ENCODE peak calls at places on chromosome 12, in five cellular contexts. M is BE2C; F is endothelial cell of umbilical vein; N is CD8-positive, alpha-beta T cell; S is GM23248. G is an unnamed sample. For H3K4me1, the result is how much of the 10 kb centered on the place peaks cover.

GRCh38 chr12:1630081-1630826 is 1.2 kb downstream of the WNT5B start:
- DNase-seq in M (peak), N (peak), S (peak), F (no peak), G (no peak)

GRCh38 chr12:27431185-27431584 is 15.4 kb upstream of the SMCO2 start:
- DNase-seq in F (no peak), N (no peak), S (no peak), M (no peak), G (no peak)

GRCh38 chr12:4268549-4269181 is 4.9 kb upstream of the CCND2 start:
- DNase-seq in N (peak), F (peak), M (no peak), S (peak), G (no peak)

GRCh38 chr12:104566244-104566993 is 109.7 kb downstream of the CHST11 start:
- DNase-seq in S (peak), N (no peak), M (no peak), F (no peak), G (no peak)

GRCh38 chr12:102390068-102390467 is 90.3 kb downstream of the IGF1 start:
- DNase-seq in N (no peak), F (no peak), S (no peak), M (no peak), G (no peak)

GRCh38 chr12:44774815-44775411 is 101.2 kb downstream of the NELL2 start:
- DNase-seq in F (peak), S (peak), N (peak), M (peak), G (peak)

GRCh38 chr12:75852143-75852542 is 179.4 kb downstream of the PHLDA1 start:
- DNase-seq in M (peak), N (no peak), S (peak), F (no peak), G (no peak)

GRCh38 chr12:93198086-93198485 is 179.6 kb upstream of the NUDT4 start:
- DNase-seq in M (no peak), S (peak), N (no peak), F (peak), G (no peak)

GRCh38 chr12:102300824-102301461 is 103.3 kb upstream of the PMCH start:
- DNase-seq in F (peak), N (no peak), M (no peak), S (peak), G (peak)

GRCh38 chr12:24948452-24948815 is 467 bp downstream of the BCAT1 start:
- DNase-seq in M (peak), F (no peak), N (no peak), S (peak), G (peak)

GRCh38 chr12:20194171-20194570 is 174.2 kb upstream of the PDE3A start:
- DNase-seq in M (peak), N (no peak), S (peak), F (peak), G (peak)

GRCh38 chr12:2646341-2646740 is 148.4 kb upstream of the FKBP4 start:
- DNase-seq in M (no peak), F (no peak), S (no peak), N (no peak), G (no peak)

GRCh38 chr12:38469689-38470088 is 153.1 kb downstream of the ALG10B start:
- DNase-seq in F (no peak), M (no peak), S (no peak), N (no peak), G (no peak)

DNA sequence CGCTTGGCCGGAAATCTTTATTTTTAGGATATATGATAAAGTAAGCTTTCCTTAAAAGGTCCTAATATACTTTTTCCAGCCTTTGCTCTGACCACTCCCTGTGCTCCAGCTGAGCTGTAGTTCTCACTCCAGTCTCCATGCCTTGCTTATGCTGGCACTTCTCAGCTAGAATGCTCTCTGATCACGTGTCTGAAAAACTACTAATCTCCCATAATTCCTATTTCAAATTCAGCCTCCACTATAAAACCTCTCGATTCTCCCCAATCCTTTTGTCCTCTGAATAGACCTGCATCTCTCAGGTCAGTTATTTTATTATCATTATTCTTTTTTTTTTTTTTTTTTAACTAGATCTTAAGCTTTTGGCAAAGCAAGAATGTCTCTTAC is 3.7 kb downstream of the BIN2 start:
- DNase-seq in M (no peak), N (no peak), F (no peak), S (peak), G (peak)
- H3K4me1 ChIP-seq in M (under half), N (half or more), F (under half), S (under half), G (under half)

DNA sequence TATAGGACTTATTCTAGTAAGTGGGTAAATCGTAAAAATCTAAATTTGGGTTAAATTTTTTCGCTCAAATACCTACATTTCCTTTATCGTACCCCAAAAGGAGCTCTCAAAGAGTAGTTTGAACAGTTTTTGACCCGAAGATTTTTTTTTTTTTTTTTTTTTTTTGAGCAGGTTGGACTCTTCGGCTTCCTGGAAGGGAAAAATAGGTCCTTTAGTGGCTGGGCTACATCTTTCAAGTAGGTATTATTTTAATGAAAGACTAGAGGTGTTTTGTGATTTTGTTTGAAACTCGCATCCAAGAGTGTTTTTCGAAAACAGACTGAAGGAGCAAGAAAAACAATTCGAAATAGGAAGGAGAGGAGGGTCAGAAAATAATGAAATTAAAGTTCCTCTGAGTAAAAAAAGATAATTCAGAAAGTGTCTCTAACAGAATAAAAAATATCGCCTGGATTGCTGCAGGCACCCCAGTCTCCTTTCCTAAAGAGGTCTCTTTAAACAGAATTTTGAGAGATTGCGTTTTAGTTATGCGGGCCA is 6.0 kb downstream of the CDKN1B start:
- DNase-seq in M (no peak), S (no peak), N (no peak), F (peak), G (no peak)
- H3K4me1 ChIP-seq in M (under half), S (under half), N (under half), F (under half), G (under half)

DNA sequence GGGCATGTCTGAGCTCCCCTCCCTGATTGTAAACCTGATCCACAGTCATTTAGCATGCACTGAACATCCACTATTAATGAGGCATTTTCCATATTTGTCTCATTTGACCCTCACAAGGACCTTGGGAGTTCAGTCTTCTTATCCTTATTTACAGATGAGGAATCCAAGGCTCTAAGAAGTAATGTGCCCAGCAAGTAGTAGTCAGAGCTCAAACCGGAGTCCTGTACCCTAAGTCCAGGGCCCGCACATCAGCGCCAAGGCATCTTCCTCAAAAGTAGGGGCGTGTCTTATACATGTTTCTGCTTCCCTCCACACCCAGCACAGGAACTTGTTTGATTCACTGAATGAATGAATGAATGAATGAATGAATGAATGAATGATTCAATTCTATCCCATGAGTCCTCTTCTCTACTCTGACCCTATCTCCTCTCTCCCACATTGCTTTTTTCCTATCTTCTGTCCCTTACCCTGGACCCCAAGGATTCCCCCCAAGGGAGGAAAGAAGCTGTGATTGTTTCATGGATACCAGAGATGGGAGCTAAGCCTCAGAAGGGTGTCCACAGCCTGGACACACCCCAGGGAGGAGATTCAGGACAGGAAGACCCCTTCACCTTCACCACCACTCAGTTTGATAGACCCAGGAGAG is 21.8 kb upstream of the KRT8 start:
- DNase-seq in N (no peak), S (peak), F (no peak), M (no peak), G (no peak)
- H3K4me1 ChIP-seq in N (under half), S (under half), F (under half), M (under half), G (under half)

GRCh38 chr12:117967512-117967911 is 1.3 kb downstream of the KSR2 start:
- DNase-seq in N (no peak), S (no peak), M (no peak), F (no peak), G (no peak)
- H3K4me1 ChIP-seq in N (under half), S (under half), M (under half), F (under half), G (under half)

DNA sequence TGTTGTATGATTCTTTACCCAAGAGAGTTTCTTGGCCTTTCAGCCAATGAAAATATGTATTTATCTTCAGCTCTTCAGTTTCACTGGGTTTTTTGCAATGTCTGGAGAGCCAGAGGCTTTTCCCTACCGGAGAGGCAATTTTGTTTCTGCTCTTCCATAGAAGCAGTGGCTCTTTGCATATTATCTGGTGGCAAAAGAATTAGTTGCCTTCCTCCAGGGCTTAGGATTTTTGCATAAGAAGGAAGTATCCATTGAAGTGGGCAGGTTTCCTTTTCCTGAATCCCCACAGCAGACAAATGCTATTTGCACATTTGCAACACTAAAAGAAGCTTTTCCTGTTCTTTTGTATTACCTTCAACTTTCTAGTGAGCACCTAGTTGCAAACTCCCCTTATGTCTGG is 75.2 kb downstream of the NTS start:
- DNase-seq in F (no peak), S (no peak), M (no peak), N (no peak), G (peak)
- H3K4me1 ChIP-seq in F (under half), S (under half), M (under half), N (under half), G (under half)

GRCh38 chr12:89353188-89353822 is 1.0 kb upstream of the DUSP6 start:
- DNase-seq in F (peak), M (peak), S (peak), N (peak), G (peak)
- H3K4me1 ChIP-seq in F (under half), M (under half), S (under half), N (under half), G (under half)

DNA sequence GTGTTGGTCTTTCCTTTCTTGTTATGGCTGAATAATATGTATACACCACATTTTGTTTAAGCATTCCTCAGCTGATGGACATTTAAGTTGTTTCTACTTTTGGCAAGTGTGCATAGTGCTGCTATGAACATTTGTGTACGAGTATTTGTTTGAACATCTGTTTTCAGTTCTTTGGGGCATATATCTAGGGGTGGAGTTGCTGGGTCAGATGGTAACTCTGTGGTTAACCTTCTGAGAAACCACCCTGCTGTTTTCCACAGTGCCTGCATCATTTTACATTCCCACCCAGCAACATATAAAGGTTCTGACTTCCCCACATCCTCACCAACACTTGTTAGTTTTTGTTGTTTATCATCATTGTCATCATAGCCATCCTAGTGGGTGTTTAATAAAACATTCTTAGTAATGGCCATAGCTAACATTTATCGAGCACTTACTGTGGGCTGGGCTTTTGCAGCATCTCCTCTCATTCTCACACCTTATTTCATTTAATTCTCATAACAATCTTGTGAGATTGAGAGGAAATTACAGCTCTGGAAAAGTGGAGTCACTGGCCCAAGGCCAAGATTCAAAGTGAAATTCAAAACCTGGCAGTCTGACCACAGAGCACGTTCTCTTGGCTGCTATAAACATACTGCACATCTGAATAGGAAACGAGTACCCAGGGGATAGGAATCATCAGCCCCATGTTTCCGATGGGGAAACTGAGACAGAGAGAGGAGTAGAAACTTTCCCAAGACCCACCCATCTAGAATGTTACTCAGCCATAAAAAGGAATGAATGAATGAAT is 193.6 kb downstream of the KSR2 start:
- DNase-seq in S (no peak), M (no peak), F (peak), N (no peak), G (no peak)
- H3K4me1 ChIP-seq in S (under half), M (under half), F (under half), N (under half), G (under half)

DNA sequence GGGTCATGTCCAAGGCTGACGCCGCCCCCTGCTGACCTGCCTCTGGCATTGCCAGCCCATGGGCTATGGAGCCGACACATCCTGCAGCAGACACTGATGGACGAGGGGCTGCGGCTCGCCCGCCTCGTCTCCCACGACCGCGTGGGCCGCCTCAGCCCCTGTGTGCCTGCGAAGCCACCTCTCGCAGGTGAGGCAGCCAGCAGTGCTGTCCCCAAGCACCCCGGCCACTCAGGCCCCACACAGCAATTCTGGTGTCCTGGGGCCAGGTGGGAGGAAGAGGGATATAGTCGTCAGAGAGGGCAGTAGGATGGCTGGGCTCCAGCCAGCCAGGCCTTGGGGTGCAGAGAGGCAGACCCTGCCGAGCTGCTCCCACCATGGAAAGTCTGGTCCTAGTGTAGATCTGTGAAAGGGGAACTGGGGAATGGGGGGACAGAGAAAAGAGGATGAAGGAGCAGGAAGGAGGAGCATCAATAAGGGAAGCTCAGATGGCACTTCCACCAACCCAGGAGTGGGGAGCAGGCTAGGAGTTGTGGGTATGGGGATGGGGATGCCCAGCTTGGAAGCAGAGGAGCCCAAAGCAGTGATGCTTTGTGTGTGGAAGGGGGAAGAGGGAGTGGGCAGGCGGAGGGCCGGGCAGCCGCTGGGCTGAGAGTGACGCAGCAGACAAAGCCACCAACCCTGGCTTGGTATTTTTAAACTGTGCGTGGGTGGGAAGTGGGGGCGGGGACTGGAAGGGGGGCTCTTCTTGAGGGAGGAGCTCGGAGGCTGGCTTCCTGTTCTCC is 4.7 kb downstream of the NAB2 start:
- DNase-seq in S (peak), N (peak), M (peak), F (peak), G (no peak)
- H3K4me1 ChIP-seq in S (under half), N (under half), M (under half), F (under half), G (under half)

GRCh38 chr12:31745242-31745641 is 16.4 kb upstream of the AMN1 start:
- DNase-seq in S (no peak), F (no peak), M (no peak), N (no peak), G (no peak)
- H3K4me1 ChIP-seq in S (under half), F (under half), M (under half), N (under half), G (under half)

GRCh38 chr12:45988259-45988658 is 2.1 kb downstream of the SCAF11 start:
- DNase-seq in N (no peak), F (no peak), S (peak), M (no peak), G (no peak)
- H3K4me1 ChIP-seq in N (half or more), F (under half), S (under half), M (under half), G (under half)